ENCODE peak calls at places on chromosome 10, in ten cellular contexts. U, T, S, W, H, P, N, J, V and C are unnamed samples.

GRCh38 chr10:131723601-131724530 is 176.9 kb upstream of the PPP2R2D start:
- DNase-seq in N (no peak), P (no peak), W (no peak), S (no peak), V (no peak), U (no peak), T (no peak), H (no peak), J (no peak), C (no peak)

GRCh38 chr10:102869290-102870198 is at the start of gene AS3MT:
- DNase-seq in T (peak), N (no peak), V (peak), H (peak), J (no peak), W (no peak), U (peak), P (peak), S (peak), C (no peak)

GRCh38 chr10:44386546-44387052 is 1.7 kb upstream of the CXCL12 start:
- DNase-seq in H (peak), U (peak), W (peak), V (no peak), T (peak), J (peak), N (no peak), S (peak), P (peak), C (no peak)

GRCh38 chr10:21649441-21649872 is 115.4 kb downstream of the MLLT10 start:
- DNase-seq in W (no peak), J (no peak), T (peak), U (no peak), S (peak), N (no peak), P (no peak), H (no peak), V (no peak), C (no peak)

GRCh38 chr10:72076756-72077155 is 11.6 kb downstream of the SPOCK2 start:
- DNase-seq in J (no peak), W (no peak), H (no peak), V (no peak), U (no peak), T (no peak), N (no peak), S (no peak), P (no peak), C (no peak)

GRCh38 chr10:74991435-74991834 is 120.0 kb upstream of the SAMD8 start:
- DNase-seq in N (no peak), P (peak), T (no peak), H (no peak), S (peak), W (peak), V (no peak), U (no peak), J (no peak), C (no peak)

GRCh38 chr10:117476716-117477115 is 65.8 kb upstream of the EMX2 start:
- DNase-seq in V (no peak), T (no peak), N (no peak), H (no peak), U (no peak), W (no peak), J (no peak), P (no peak), S (no peak), C (no peak)

GRCh38 chr10:124083740-124084397 is 9.5 kb downstream of the CHST15 start:
- DNase-seq in U (no peak), W (no peak), V (no peak), H (no peak), N (peak), P (no peak), J (no peak), S (no peak), T (no peak), C (no peak)

GRCh38 chr10:71905164-71905563 is 54.1 kb upstream of the PSAP start:
- DNase-seq in H (no peak), P (no peak), S (no peak), N (no peak), V (no peak), U (no peak), W (no peak), T (no peak), J (no peak), C (no peak)

GRCh38 chr10:75919913-75920312 is 488.5 kb downstream of the LRMDA start:
- DNase-seq in U (no peak), J (no peak), W (no peak), S (no peak), H (no peak), P (no peak), N (no peak), T (no peak), V (no peak), C (no peak)

GRCh38 chr10:72660220-72660619 is 31.7 kb upstream of the MCU start:
- DNase-seq in V (no peak), J (no peak), P (no peak), W (no peak), N (no peak), U (no peak), T (no peak), H (no peak), S (no peak), C (no peak)

GRCh38 chr10:15879663-15880062 is 19.4 kb upstream of the MINDY3 start:
- DNase-seq in V (peak), H (no peak), W (no peak), S (no peak), P (no peak), N (no peak), U (no peak), J (no peak), T (no peak), C (no peak)

GRCh38 chr10:111087331-111087756 is 10.5 kb downstream of the ADRA2A start:
- DNase-seq in T (no peak), S (no peak), P (no peak), V (no peak), J (no peak), N (no peak), H (no peak), U (no peak), W (no peak), C (no peak)

GRCh38 chr10:7408494-7409044 is 2.3 kb downstream of the SFMBT2 start:
- DNase-seq in S (peak), U (peak), W (peak), V (no peak), T (peak), J (no peak), H (peak), P (no peak), N (no peak), C (no peak)

GRCh38 chr10:114030140-114030539 is 13.5 kb upstream of the ADRB1 start:
- DNase-seq in H (no peak), U (no peak), P (no peak), S (peak), W (no peak), T (no peak), V (no peak), N (no peak), J (no peak), C (no peak)

GRCh38 chr10:59190332-59190731 is 13.9 kb downstream of the PHYHIPL start:
- DNase-seq in U (no peak), H (no peak), N (no peak), T (no peak), P (no peak), J (no peak), V (no peak), S (no peak), W (no peak), C (no peak)

GRCh38 chr10:14879055-14879800 is 562 bp downstream of the SUV39H2 start:
- DNase-seq in H (no peak), J (no peak), T (peak), P (peak), V (no peak), U (peak), S (peak), N (no peak), W (peak), C (no peak)

GRCh38 chr10:86851329-86852207 is 95.1 kb downstream of the BMPR1A start:
- DNase-seq in S (no peak), V (no peak), T (no peak), H (no peak), J (no peak), W (no peak), U (no peak), N (peak), P (no peak), C (peak)

GRCh38 chr10:74419491-74420466 is 268.8 kb downstream of the ADK start:
- DNase-seq in W (peak), S (peak), P (peak), H (no peak), U (no peak), J (no peak), N (no peak), T (peak), V (peak), C (no peak)

GRCh38 chr10:127447197-127447596 is 101.9 kb upstream of the NPS start:
- DNase-seq in V (no peak), J (no peak), T (no peak), S (no peak), N (no peak), P (no peak), U (no peak), W (no peak), H (no peak), C (no peak)

GRCh38 chr10:63757067-63757466 is 235.9 kb downstream of the REEP3 start:
- DNase-seq in W (no peak), J (no peak), T (no peak), H (no peak), P (no peak), V (no peak), U (no peak), N (no peak), S (no peak), C (no peak)

GRCh38 chr10:68594405-68594804 is 34.3 kb downstream of the TET1 start:
- DNase-seq in V (no peak), P (peak), W (no peak), T (no peak), U (no peak), S (peak), H (no peak), J (no peak), N (peak), C (no peak)

GRCh38 chr10:52779541-52780390 is 7.2 kb upstream of the MBL2 start:
- DNase-seq in P (peak), U (peak), T (peak), J (no peak), S (peak), H (peak), N (no peak), V (no peak), W (peak), C (no peak)

GRCh38 chr10:88896336-88897018 is 16.4 kb downstream of the STAMBPL1 start:
- DNase-seq in V (no peak), S (no peak), W (no peak), P (no peak), T (no peak), N (no peak), J (no peak), H (no peak), U (no peak), C (no peak)

GRCh38 chr10:88831709-88832108 is 19.9 kb downstream of the ANKRD22 start:
- DNase-seq in H (no peak), T (peak), P (no peak), V (no peak), J (no peak), U (no peak), N (no peak), S (no peak), W (no peak), C (no peak)

GRCh38 chr10:130013938-130014733 is 50.1 kb upstream of the EBF3 start:
- DNase-seq in U (no peak), P (no peak), S (no peak), H (no peak), N (no peak), V (no peak), T (no peak), W (no peak), J (no peak), C (no peak)

GRCh38 chr10:61640876-61641275 is 21.9 kb upstream of the CABCOCO1 start:
- DNase-seq in J (no peak), V (no peak), S (no peak), W (no peak), U (no peak), H (no peak), T (no peak), P (no peak), N (no peak), C (no peak)

GRCh38 chr10:43251664-43252165 is 15.2 kb downstream of the RASGEF1A start:
- DNase-seq in P (no peak), W (no peak), V (no peak), J (no peak), S (no peak), H (peak), U (no peak), T (no peak), N (no peak), C (no peak)

GRCh38 chr10:56547163-56547562 is 186.1 kb upstream of the ZWINT start:
- DNase-seq in N (no peak), T (no peak), W (peak), U (no peak), V (peak), S (peak), H (no peak), P (no peak), J (no peak), C (no peak)

GRCh38 chr10:117543245-117543998 is 876 bp downstream of the EMX2 start:
- DNase-seq in U (peak), W (no peak), T (peak), J (no peak), S (peak), H (peak), N (no peak), P (no peak), V (no peak), C (no peak)